ENCODE peak calls at places on chromosomes 2 and 18, in nine cellular contexts. One of them, this sample, is unnamed.

GRCh38 chr18:35513181-35513932 is 15.6 kb upstream of the INO80C start:
- DNase-seq in Peyer's patch: no peak
- DNase-seq in GM12865: no peak
- DNase-seq in dorsolateral prefrontal cortex: no peak
- DNase-seq in fibroblast of the aortic adventitia: peak
- DNase-seq in upper lobe of left lung: peak
- DNase-seq in fibroblast of lung: peak
- DNase-seq in IMR-90: peak
- DNase-seq in heart left ventricle: no peak
- DNase-seq in this sample: no peak

GRCh38 chr2:222819722-222820333 is 41.0 kb upstream of the ACSL3 start:
- DNase-seq in fibroblast of lung: peak
- DNase-seq in fibroblast of the aortic adventitia: peak
- DNase-seq in dorsolateral prefrontal cortex: no peak
- DNase-seq in heart left ventricle: no peak
- DNase-seq in upper lobe of left lung: no peak
- DNase-seq in GM12865: no peak
- DNase-seq in Peyer's patch: no peak
- DNase-seq in IMR-90: peak
- DNase-seq in this sample: no peak

GRCh38 chr2:181264016-181264415 is 193.2 kb upstream of the ITGA4 start:
- DNase-seq in IMR-90: no peak
- DNase-seq in dorsolateral prefrontal cortex: no peak
- DNase-seq in Peyer's patch: no peak
- DNase-seq in fibroblast of lung: no peak
- DNase-seq in fibroblast of the aortic adventitia: no peak
- DNase-seq in heart left ventricle: no peak
- DNase-seq in upper lobe of left lung: no peak
- DNase-seq in GM12865: no peak
- DNase-seq in this sample: no peak

GRCh38 chr2:28717339-28717758 is 34.3 kb upstream of the PPP1CB start:
- DNase-seq in fibroblast of the aortic adventitia: peak
- DNase-seq in upper lobe of left lung: peak
- DNase-seq in Peyer's patch: peak
- DNase-seq in heart left ventricle: peak
- DNase-seq in dorsolateral prefrontal cortex: no peak
- DNase-seq in IMR-90: peak
- DNase-seq in fibroblast of lung: peak
- DNase-seq in GM12865: no peak
- DNase-seq in this sample: peak

GRCh38 chr2:29012211-29012681 is 31.1 kb downstream of the TOGARAM2 start:
- DNase-seq in IMR-90: no peak
- DNase-seq in GM12865: peak
- DNase-seq in heart left ventricle: peak
- DNase-seq in fibroblast of lung: peak
- DNase-seq in dorsolateral prefrontal cortex: no peak
- DNase-seq in fibroblast of the aortic adventitia: peak
- DNase-seq in Peyer's patch: peak
- DNase-seq in upper lobe of left lung: peak
- DNase-seq in this sample: no peak

GRCh38 chr18:50629148-50629631 is 69.3 kb downstream of the MAPK4 start:
- DNase-seq in GM12865: no peak
- DNase-seq in fibroblast of lung: no peak
- DNase-seq in fibroblast of the aortic adventitia: no peak
- DNase-seq in dorsolateral prefrontal cortex: no peak
- DNase-seq in heart left ventricle: no peak
- DNase-seq in Peyer's patch: no peak
- DNase-seq in IMR-90: no peak
- DNase-seq in upper lobe of left lung: no peak
- DNase-seq in this sample: no peak

GRCh38 chr2:172937884-172938712 is 137.5 kb upstream of the MAP3K20 start:
- DNase-seq in fibroblast of the aortic adventitia: no peak
- DNase-seq in fibroblast of lung: no peak
- DNase-seq in dorsolateral prefrontal cortex: no peak
- DNase-seq in Peyer's patch: no peak
- DNase-seq in upper lobe of left lung: no peak
- DNase-seq in heart left ventricle: no peak
- DNase-seq in GM12865: no peak
- DNase-seq in IMR-90: no peak
- DNase-seq in this sample: no peak

GRCh38 chr18:58671941-58672565 is 788 bp downstream of the MALT1 start:
- DNase-seq in GM12865: peak
- DNase-seq in fibroblast of the aortic adventitia: peak
- DNase-seq in dorsolateral prefrontal cortex: no peak
- DNase-seq in upper lobe of left lung: no peak
- DNase-seq in fibroblast of lung: peak
- DNase-seq in Peyer's patch: peak
- DNase-seq in heart left ventricle: no peak
- DNase-seq in IMR-90: peak
- DNase-seq in this sample: no peak

GRCh38 chr2:188189356-188189755 is 102.3 kb upstream of the GULP1 start:
- DNase-seq in upper lobe of left lung: no peak
- DNase-seq in Peyer's patch: no peak
- DNase-seq in dorsolateral prefrontal cortex: no peak
- DNase-seq in fibroblast of the aortic adventitia: no peak
- DNase-seq in fibroblast of lung: no peak
- DNase-seq in IMR-90: peak
- DNase-seq in heart left ventricle: no peak
- DNase-seq in GM12865: no peak
- DNase-seq in this sample: no peak

GRCh38 chr18:12376034-12376717 is 851 bp downstream of the AFG3L2 start:
- DNase-seq in fibroblast of the aortic adventitia: peak
- DNase-seq in fibroblast of lung: peak
- DNase-seq in IMR-90: no peak
- DNase-seq in upper lobe of left lung: peak
- DNase-seq in GM12865: peak
- DNase-seq in heart left ventricle: peak
- DNase-seq in dorsolateral prefrontal cortex: no peak
- DNase-seq in Peyer's patch: peak
- DNase-seq in this sample: peak

GRCh38 chr2:119234021-119235019 is 10.7 kb downstream of the STEAP3 start:
- DNase-seq in GM12865: peak
- DNase-seq in fibroblast of the aortic adventitia: peak
- DNase-seq in upper lobe of left lung: no peak
- DNase-seq in dorsolateral prefrontal cortex: no peak
- DNase-seq in Peyer's patch: no peak
- DNase-seq in IMR-90: peak
- DNase-seq in fibroblast of lung: peak
- DNase-seq in heart left ventricle: no peak
- DNase-seq in this sample: peak

GRCh38 chr2:224136394-224136793 is 97.3 kb upstream of the SERPINE2 start:
- DNase-seq in dorsolateral prefrontal cortex: no peak
- DNase-seq in upper lobe of left lung: no peak
- DNase-seq in IMR-90: no peak
- DNase-seq in GM12865: no peak
- DNase-seq in fibroblast of the aortic adventitia: peak
- DNase-seq in fibroblast of lung: no peak
- DNase-seq in heart left ventricle: no peak
- DNase-seq in Peyer's patch: no peak
- DNase-seq in this sample: no peak

GRCh38 chr2:30708491-30709290 is 98.6 kb downstream of the CAPN13 start:
- DNase-seq in fibroblast of the aortic adventitia: peak
- DNase-seq in IMR-90: peak
- DNase-seq in fibroblast of lung: peak
- DNase-seq in heart left ventricle: no peak
- DNase-seq in dorsolateral prefrontal cortex: no peak
- DNase-seq in GM12865: peak
- DNase-seq in Peyer's patch: peak
- DNase-seq in upper lobe of left lung: no peak
- DNase-seq in this sample: peak

GRCh38 chr18:74652392-74652988 is 54.8 kb downstream of the ZNF407 start:
- DNase-seq in Peyer's patch: no peak
- DNase-seq in heart left ventricle: no peak
- DNase-seq in fibroblast of the aortic adventitia: peak
- DNase-seq in GM12865: peak
- DNase-seq in fibroblast of lung: peak
- DNase-seq in dorsolateral prefrontal cortex: no peak
- DNase-seq in upper lobe of left lung: no peak
- DNase-seq in IMR-90: peak
- DNase-seq in this sample: no peak

GRCh38 chr2:174764281-174765063 is at the start of gene CHRNA1:
- DNase-seq in fibroblast of the aortic adventitia: no peak
- DNase-seq in dorsolateral prefrontal cortex: no peak
- DNase-seq in upper lobe of left lung: no peak
- DNase-seq in GM12865: peak
- DNase-seq in fibroblast of lung: peak
- DNase-seq in Peyer's patch: no peak
- DNase-seq in heart left ventricle: no peak
- DNase-seq in IMR-90: peak
- DNase-seq in this sample: no peak

GRCh38 chr2:174763793-174764179 is 486 bp downstream of the CHRNA1 start:
- DNase-seq in dorsolateral prefrontal cortex: no peak
- DNase-seq in Peyer's patch: no peak
- DNase-seq in IMR-90: no peak
- DNase-seq in upper lobe of left lung: no peak
- DNase-seq in fibroblast of lung: no peak
- DNase-seq in GM12865: no peak
- DNase-seq in heart left ventricle: no peak
- DNase-seq in fibroblast of the aortic adventitia: no peak
- DNase-seq in this sample: no peak

GRCh38 chr2:174760845-174761473 is 3.3 kb downstream of the CHRNA1 start:
- DNase-seq in IMR-90: no peak
- DNase-seq in Peyer's patch: no peak
- DNase-seq in upper lobe of left lung: no peak
- DNase-seq in fibroblast of lung: no peak
- DNase-seq in dorsolateral prefrontal cortex: no peak
- DNase-seq in GM12865: no peak
- DNase-seq in heart left ventricle: no peak
- DNase-seq in fibroblast of the aortic adventitia: no peak
- DNase-seq in this sample: no peak

GRCh38 chr2:174761837-174762236 is 2.4 kb downstream of the CHRNA1 start:
- DNase-seq in fibroblast of lung: peak
- DNase-seq in GM12865: no peak
- DNase-seq in dorsolateral prefrontal cortex: no peak
- DNase-seq in Peyer's patch: no peak
- DNase-seq in IMR-90: peak
- DNase-seq in heart left ventricle: no peak
- DNase-seq in upper lobe of left lung: no peak
- DNase-seq in fibroblast of the aortic adventitia: no peak
- DNase-seq in this sample: no peak

GRCh38 chr2:174762464-174762863 is 1.8 kb downstream of the CHRNA1 start:
- DNase-seq in dorsolateral prefrontal cortex: no peak
- DNase-seq in fibroblast of the aortic adventitia: no peak
- DNase-seq in Peyer's patch: no peak
- DNase-seq in upper lobe of left lung: no peak
- DNase-seq in IMR-90: no peak
- DNase-seq in fibroblast of lung: no peak
- DNase-seq in heart left ventricle: no peak
- DNase-seq in GM12865: no peak
- DNase-seq in this sample: no peak
- TF ChIP-seq CTCF in dorsolateral prefrontal cortex: no peak
- TF ChIP-seq CTCF in fibroblast of the aortic adventitia: no peak
- TF ChIP-seq CTCF in Peyer's patch: no peak
- TF ChIP-seq CTCF in upper lobe of left lung: no peak
- TF ChIP-seq CTCF in IMR-90: no peak
- TF ChIP-seq CTCF in fibroblast of lung: no peak
- TF ChIP-seq CTCF in heart left ventricle: no peak
- TF ChIP-seq CTCF in GM12865: no peak
- TF ChIP-seq CTCF in this sample: no peak

GRCh38 chr2:238884812-238885408 is 37.0 kb downstream of the TWIST2 start:
- DNase-seq in GM12865: no peak
- DNase-seq in upper lobe of left lung: no peak
- DNase-seq in heart left ventricle: no peak
- DNase-seq in fibroblast of lung: no peak
- DNase-seq in dorsolateral prefrontal cortex: no peak
- DNase-seq in Peyer's patch: no peak
- DNase-seq in IMR-90: no peak
- DNase-seq in fibroblast of the aortic adventitia: no peak
- DNase-seq in this sample: no peak

GRCh38 chr2:238883315-238884004 is 35.6 kb downstream of the TWIST2 start:
- DNase-seq in heart left ventricle: no peak
- DNase-seq in dorsolateral prefrontal cortex: no peak
- DNase-seq in fibroblast of lung: no peak
- DNase-seq in upper lobe of left lung: no peak
- DNase-seq in IMR-90: no peak
- DNase-seq in fibroblast of the aortic adventitia: no peak
- DNase-seq in GM12865: no peak
- DNase-seq in Peyer's patch: no peak
- DNase-seq in this sample: no peak

GRCh38 chr2:238886453-238887094 is 38.7 kb downstream of the TWIST2 start:
- DNase-seq in heart left ventricle: no peak
- DNase-seq in IMR-90: no peak
- DNase-seq in GM12865: no peak
- DNase-seq in Peyer's patch: no peak
- DNase-seq in fibroblast of the aortic adventitia: no peak
- DNase-seq in fibroblast of lung: no peak
- DNase-seq in dorsolateral prefrontal cortex: no peak
- DNase-seq in upper lobe of left lung: no peak
- DNase-seq in this sample: no peak

GRCh38 chr2:238882083-238882755 is 34.3 kb downstream of the TWIST2 start:
- DNase-seq in fibroblast of lung: no peak
- DNase-seq in Peyer's patch: no peak
- DNase-seq in GM12865: no peak
- DNase-seq in upper lobe of left lung: no peak
- DNase-seq in IMR-90: peak
- DNase-seq in fibroblast of the aortic adventitia: no peak
- DNase-seq in heart left ventricle: no peak
- DNase-seq in dorsolateral prefrontal cortex: no peak
- DNase-seq in this sample: no peak

GRCh38 chr2:238884122-238884811 is 36.4 kb downstream of the TWIST2 start:
- DNase-seq in fibroblast of lung: no peak
- DNase-seq in heart left ventricle: no peak
- DNase-seq in fibroblast of the aortic adventitia: no peak
- DNase-seq in GM12865: no peak
- DNase-seq in IMR-90: no peak
- DNase-seq in Peyer's patch: no peak
- DNase-seq in dorsolateral prefrontal cortex: no peak
- DNase-seq in upper lobe of left lung: no peak
- DNase-seq in this sample: no peak
- H3K4me3 ChIP-seq in fibroblast of lung: no peak
- H3K4me3 ChIP-seq in heart left ventricle: no peak
- H3K4me3 ChIP-seq in fibroblast of the aortic adventitia: no peak
- H3K4me3 ChIP-seq in GM12865: no peak
- H3K4me3 ChIP-seq in IMR-90: no peak
- H3K4me3 ChIP-seq in Peyer's patch: no peak
- H3K4me3 ChIP-seq in dorsolateral prefrontal cortex: no peak
- H3K4me3 ChIP-seq in upper lobe of left lung: no peak
- H3K4me3 ChIP-seq in this sample: no peak

DNA sequence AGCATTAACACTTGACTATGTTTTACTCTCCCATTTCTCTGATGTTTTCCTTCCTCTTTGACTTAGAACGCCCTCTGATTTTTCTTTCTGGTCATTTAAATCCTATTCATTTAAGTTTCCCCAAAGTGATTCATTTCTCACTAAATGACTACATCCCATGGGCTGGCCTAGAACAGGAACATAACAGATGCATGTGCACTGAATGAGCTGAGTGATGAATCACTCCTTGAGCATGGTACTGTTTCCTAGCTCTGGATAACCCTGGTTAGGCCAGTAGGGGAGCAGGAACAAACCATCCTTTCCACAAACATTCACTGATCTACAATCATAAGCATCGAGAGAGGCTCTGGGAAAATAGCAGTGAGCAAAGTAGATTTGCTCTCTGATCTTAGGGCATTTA is 221.9 kb upstream of the SETBP1 start:
- DNase-seq in Peyer's patch: no peak
- DNase-seq in IMR-90: peak
- DNase-seq in fibroblast of the aortic adventitia: peak
- DNase-seq in GM12865: no peak
- DNase-seq in dorsolateral prefrontal cortex: no peak
- DNase-seq in fibroblast of lung: peak
- DNase-seq in heart left ventricle: no peak
- DNase-seq in upper lobe of left lung: no peak
- DNase-seq in this sample: no peak
- TF ChIP-seq CTCF in Peyer's patch: no peak
- TF ChIP-seq CTCF in IMR-90: no peak
- TF ChIP-seq CTCF in fibroblast of the aortic adventitia: peak
- TF ChIP-seq CTCF in GM12865: no peak
- TF ChIP-seq CTCF in dorsolateral prefrontal cortex: no peak
- TF ChIP-seq CTCF in fibroblast of lung: peak
- TF ChIP-seq CTCF in heart left ventricle: no peak
- TF ChIP-seq CTCF in upper lobe of left lung: no peak
- TF ChIP-seq CTCF in this sample: no peak

GRCh38 chr2:108632332-108632712 is 87.0 kb upstream of the RANBP2 start:
- DNase-seq in fibroblast of the aortic adventitia: no peak
- DNase-seq in Peyer's patch: no peak
- DNase-seq in heart left ventricle: no peak
- DNase-seq in fibroblast of lung: no peak
- DNase-seq in upper lobe of left lung: no peak
- DNase-seq in GM12865: no peak
- DNase-seq in dorsolateral prefrontal cortex: no peak
- DNase-seq in IMR-90: no peak
- DNase-seq in this sample: no peak
- H3K4me3 ChIP-seq in fibroblast of the aortic adventitia: no peak
- H3K4me3 ChIP-seq in Peyer's patch: no peak
- H3K4me3 ChIP-seq in heart left ventricle: no peak
- H3K4me3 ChIP-seq in fibroblast of lung: no peak
- H3K4me3 ChIP-seq in upper lobe of left lung: no peak
- H3K4me3 ChIP-seq in GM12865: no peak
- H3K4me3 ChIP-seq in dorsolateral prefrontal cortex: no peak
- H3K4me3 ChIP-seq in IMR-90: no peak
- H3K4me3 ChIP-seq in this sample: no peak